ENCODE peak calls at places on chromosomes 12 and 14, in seven cellular contexts. One of them, this sample, is unnamed.

GRCh38 chr14:68042591-68043210 is 223.1 kb downstream of the RAD51B start:
- DNase-seq in OCI-LY7: no peak
- DNase-seq in heart left ventricle: no peak
- DNase-seq in psoas muscle: no peak
- DNase-seq in GM23248: no peak
- DNase-seq in CD4-positive, CD25-positive, alpha-beta regulatory T cell: no peak
- DNase-seq in neuronal stem cell: peak; percentile 32
- DNase-seq in this sample: no peak

GRCh38 chr14:104389326-104390220 is 190.0 kb upstream of the C14orf180 start:
- DNase-seq in psoas muscle: peak; percentile 42
- DNase-seq in OCI-LY7: peak; percentile 20
- DNase-seq in neuronal stem cell: no peak
- DNase-seq in heart left ventricle: no peak
- DNase-seq in GM23248: no peak
- DNase-seq in CD4-positive, CD25-positive, alpha-beta regulatory T cell: peak; percentile 71
- DNase-seq in this sample: no peak

GRCh38 chr12:3364661-3365264 is 126.2 kb upstream of the PRMT8 start:
- DNase-seq in heart left ventricle: no peak
- DNase-seq in CD4-positive, CD25-positive, alpha-beta regulatory T cell: no peak
- DNase-seq in OCI-LY7: no peak
- DNase-seq in GM23248: no peak
- DNase-seq in psoas muscle: no peak
- DNase-seq in neuronal stem cell: no peak
- DNase-seq in this sample: no peak

GRCh38 chr12:5588231-5588995 is 156.5 kb downstream of the NTF3 start:
- DNase-seq in OCI-LY7: no peak
- DNase-seq in neuronal stem cell: no peak
- DNase-seq in psoas muscle: no peak
- DNase-seq in heart left ventricle: no peak
- DNase-seq in CD4-positive, CD25-positive, alpha-beta regulatory T cell: no peak
- DNase-seq in GM23248: peak; percentile 50
- DNase-seq in this sample: no peak

GRCh38 chr14:90491868-90492560 is 95.2 kb downstream of the CALM1 start:
- DNase-seq in heart left ventricle: no peak
- DNase-seq in GM23248: peak; percentile 40
- DNase-seq in OCI-LY7: no peak
- DNase-seq in CD4-positive, CD25-positive, alpha-beta regulatory T cell: no peak
- DNase-seq in psoas muscle: no peak
- DNase-seq in neuronal stem cell: no peak
- DNase-seq in this sample: no peak

GRCh38 chr12:65192963-65193516 is 23.7 kb downstream of the LEMD3 start:
- DNase-seq in CD4-positive, CD25-positive, alpha-beta regulatory T cell: no peak
- DNase-seq in OCI-LY7: no peak
- DNase-seq in heart left ventricle: no peak
- DNase-seq in GM23248: no peak
- DNase-seq in psoas muscle: no peak
- DNase-seq in neuronal stem cell: no peak
- DNase-seq in this sample: no peak

GRCh38 chr12:20268121-20268732 is 100.1 kb upstream of the PDE3A start:
- DNase-seq in neuronal stem cell: no peak
- DNase-seq in heart left ventricle: no peak
- DNase-seq in OCI-LY7: no peak
- DNase-seq in CD4-positive, CD25-positive, alpha-beta regulatory T cell: no peak
- DNase-seq in psoas muscle: no peak
- DNase-seq in GM23248: peak; percentile 55
- DNase-seq in this sample: no peak

GRCh38 chr14:101358726-101359125 is 202.6 kb upstream of the DIO3 start:
- DNase-seq in heart left ventricle: no peak
- DNase-seq in psoas muscle: peak; percentile 52
- DNase-seq in CD4-positive, CD25-positive, alpha-beta regulatory T cell: no peak
- DNase-seq in GM23248: no peak
- DNase-seq in OCI-LY7: no peak
- DNase-seq in neuronal stem cell: no peak
- DNase-seq in this sample: no peak

GRCh38 chr14:63924375-63924774 is 71.6 kb downstream of the SYNE2 start:
- DNase-seq in OCI-LY7: no peak
- DNase-seq in psoas muscle: no peak
- DNase-seq in neuronal stem cell: no peak
- DNase-seq in GM23248: no peak
- DNase-seq in heart left ventricle: no peak
- DNase-seq in CD4-positive, CD25-positive, alpha-beta regulatory T cell: no peak
- DNase-seq in this sample: no peak

GRCh38 chr14:54310852-54311230 is 86.0 kb upstream of the CDKN3 start:
- DNase-seq in psoas muscle: no peak
- DNase-seq in heart left ventricle: no peak
- DNase-seq in OCI-LY7: no peak
- DNase-seq in GM23248: no peak
- DNase-seq in neuronal stem cell: no peak
- DNase-seq in CD4-positive, CD25-positive, alpha-beta regulatory T cell: no peak
- DNase-seq in this sample: no peak

GRCh38 chr12:128165387-128165786 is 101.6 kb upstream of the TMEM132C start:
- DNase-seq in OCI-LY7: no peak
- DNase-seq in CD4-positive, CD25-positive, alpha-beta regulatory T cell: no peak
- DNase-seq in psoas muscle: no peak
- DNase-seq in neuronal stem cell: no peak
- DNase-seq in heart left ventricle: no peak
- DNase-seq in GM23248: no peak
- DNase-seq in this sample: no peak

GRCh38 chr12:49909826-49910225 is 6.1 kb upstream of the FAIM2 start:
- DNase-seq in GM23248: no peak
- DNase-seq in psoas muscle: peak; percentile 42
- DNase-seq in heart left ventricle: no peak
- DNase-seq in OCI-LY7: no peak
- DNase-seq in CD4-positive, CD25-positive, alpha-beta regulatory T cell: no peak
- DNase-seq in neuronal stem cell: peak; percentile 49
- DNase-seq in this sample: no peak

GRCh38 chr14:101500681-101501080 is 60.6 kb upstream of the DIO3 start:
- DNase-seq in neuronal stem cell: no peak
- DNase-seq in OCI-LY7: no peak
- DNase-seq in heart left ventricle: no peak
- DNase-seq in psoas muscle: no peak
- DNase-seq in CD4-positive, CD25-positive, alpha-beta regulatory T cell: no peak
- DNase-seq in GM23248: no peak
- DNase-seq in this sample: no peak

GRCh38 chr14:54251356-54251755 is 145.5 kb upstream of the CDKN3 start:
- DNase-seq in heart left ventricle: peak; percentile 25
- DNase-seq in CD4-positive, CD25-positive, alpha-beta regulatory T cell: no peak
- DNase-seq in GM23248: peak; percentile 45
- DNase-seq in psoas muscle: no peak
- DNase-seq in neuronal stem cell: no peak
- DNase-seq in OCI-LY7: no peak
- DNase-seq in this sample: no peak

GRCh38 chr14:73253721-73254120 is 16.4 kb downstream of the PAPLN start:
- DNase-seq in OCI-LY7: no peak
- DNase-seq in heart left ventricle: no peak
- DNase-seq in GM23248: no peak
- DNase-seq in CD4-positive, CD25-positive, alpha-beta regulatory T cell: no peak
- DNase-seq in neuronal stem cell: no peak
- DNase-seq in psoas muscle: peak; percentile 16
- DNase-seq in this sample: no peak

GRCh38 chr14:23141706-23142467 is 22.8 kb upstream of the CEBPE start:
- DNase-seq in neuronal stem cell: no peak
- DNase-seq in OCI-LY7: no peak
- DNase-seq in psoas muscle: peak; percentile 72
- DNase-seq in CD4-positive, CD25-positive, alpha-beta regulatory T cell: no peak
- DNase-seq in heart left ventricle: peak; percentile 88
- DNase-seq in GM23248: peak; percentile 90
- DNase-seq in this sample: no peak

GRCh38 chr12:69238589-69239285 is 632 bp upstream of the CPSF6 start:
- DNase-seq in CD4-positive, CD25-positive, alpha-beta regulatory T cell: no peak
- DNase-seq in psoas muscle: no peak
- DNase-seq in heart left ventricle: no peak
- DNase-seq in neuronal stem cell: no peak
- DNase-seq in OCI-LY7: peak; percentile 7
- DNase-seq in GM23248: peak; percentile 5
- DNase-seq in this sample: no peak

GRCh38 chr12:104226672-104227071 is 11.1 kb downstream of the TXNRD1 start:
- DNase-seq in OCI-LY7: no peak
- DNase-seq in neuronal stem cell: no peak
- DNase-seq in GM23248: peak; percentile 56
- DNase-seq in heart left ventricle: no peak
- DNase-seq in psoas muscle: no peak
- DNase-seq in CD4-positive, CD25-positive, alpha-beta regulatory T cell: no peak
- DNase-seq in this sample: no peak

GRCh38 chr12:113497709-113498108 is 26.0 kb upstream of the LHX5 start:
- DNase-seq in heart left ventricle: no peak
- DNase-seq in neuronal stem cell: no peak
- DNase-seq in OCI-LY7: no peak
- DNase-seq in psoas muscle: no peak
- DNase-seq in GM23248: no peak
- DNase-seq in CD4-positive, CD25-positive, alpha-beta regulatory T cell: no peak
- DNase-seq in this sample: no peak

GRCh38 chr14:59028476-59029202 is 159.8 kb upstream of the DAAM1 start:
- DNase-seq in neuronal stem cell: peak; percentile 61
- DNase-seq in heart left ventricle: peak; percentile 62
- DNase-seq in OCI-LY7: peak; percentile 76
- DNase-seq in GM23248: peak; percentile 95
- DNase-seq in CD4-positive, CD25-positive, alpha-beta regulatory T cell: peak; percentile 42
- DNase-seq in psoas muscle: peak; percentile 64
- DNase-seq in this sample: no peak

DNA sequence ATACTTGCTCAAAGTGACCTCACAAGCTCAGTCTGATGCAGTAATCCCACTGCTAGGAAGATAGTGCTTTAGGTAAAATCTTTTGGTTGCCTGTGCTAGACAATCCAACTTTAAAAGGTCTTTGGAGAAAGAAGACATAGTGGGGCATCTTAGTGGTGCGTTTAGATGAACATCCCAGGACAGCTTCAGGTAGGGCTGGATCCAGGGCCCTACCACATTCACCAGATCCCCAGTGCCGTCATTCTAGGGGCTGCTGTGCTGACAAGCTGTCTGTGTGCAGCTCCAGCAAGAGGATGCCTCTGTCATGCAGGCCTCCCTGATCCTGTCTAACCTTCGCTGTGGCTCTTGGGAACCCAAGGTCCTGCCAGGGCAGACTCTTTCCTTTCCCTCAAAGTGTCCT is 100.7 kb upstream of the EIF5 start:
- DNase-seq in heart left ventricle: no peak
- DNase-seq in CD4-positive, CD25-positive, alpha-beta regulatory T cell: no peak
- DNase-seq in neuronal stem cell: no peak
- DNase-seq in GM23248: no peak
- DNase-seq in OCI-LY7: no peak
- DNase-seq in psoas muscle: no peak
- DNase-seq in this sample: no peak
- H3K27ac ChIP-seq in heart left ventricle: no peak overlapping the region
- H3K27ac ChIP-seq in CD4-positive, CD25-positive, alpha-beta regulatory T cell: no peak overlapping the region
- H3K27ac ChIP-seq in neuronal stem cell: no peak overlapping the region
- H3K27ac ChIP-seq in GM23248: no peak overlapping the region
- H3K27ac ChIP-seq in OCI-LY7: no peak overlapping the region
- H3K27ac ChIP-seq in psoas muscle: no peak overlapping the region
- H3K27ac ChIP-seq in this sample: no peak overlapping the region

DNA sequence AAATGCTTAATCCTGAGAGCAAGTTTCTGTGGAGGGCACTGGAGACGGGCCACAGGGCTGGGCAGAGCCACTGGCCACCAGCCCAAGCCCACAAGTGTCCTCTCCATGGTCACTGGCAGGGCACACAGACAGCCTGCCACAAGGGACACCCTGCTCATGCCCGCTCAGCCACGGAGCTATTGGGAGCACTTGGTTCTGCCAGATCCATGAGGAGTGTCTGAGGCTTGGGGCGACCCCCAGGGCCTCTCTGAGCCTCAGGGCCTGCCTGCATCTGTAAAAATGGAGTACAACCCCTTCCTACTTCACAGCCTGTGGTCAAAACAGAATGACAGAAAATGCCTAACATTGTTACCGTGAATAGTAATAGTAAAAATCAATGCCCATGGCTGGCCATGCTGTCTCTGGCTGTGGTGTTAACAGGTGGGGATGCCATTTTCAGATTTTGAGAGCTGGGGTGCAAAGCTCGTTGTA is 3.2 kb downstream of the PGF start:
- DNase-seq in OCI-LY7: no peak
- DNase-seq in CD4-positive, CD25-positive, alpha-beta regulatory T cell: no peak
- DNase-seq in heart left ventricle: no peak
- DNase-seq in GM23248: no peak
- DNase-seq in neuronal stem cell: no peak
- DNase-seq in psoas muscle: no peak
- DNase-seq in this sample: no peak
- H3K4me1 ChIP-seq in OCI-LY7: peaks cover under 1% of the 10 kb centered on the region
- H3K4me1 ChIP-seq in CD4-positive, CD25-positive, alpha-beta regulatory T cell: peaks cover 11% of the 10 kb centered on the region
- H3K4me1 ChIP-seq in heart left ventricle: peaks cover 52% of the 10 kb centered on the region
- H3K4me1 ChIP-seq in GM23248: no peaks in the 10 kb centered on the region
- H3K4me1 ChIP-seq in neuronal stem cell: peaks cover 49% of the 10 kb centered on the region
- H3K4me1 ChIP-seq in psoas muscle: no peaks in the 10 kb centered on the region
- H3K4me1 ChIP-seq in this sample: peaks cover 9% of the 10 kb centered on the region

DNA sequence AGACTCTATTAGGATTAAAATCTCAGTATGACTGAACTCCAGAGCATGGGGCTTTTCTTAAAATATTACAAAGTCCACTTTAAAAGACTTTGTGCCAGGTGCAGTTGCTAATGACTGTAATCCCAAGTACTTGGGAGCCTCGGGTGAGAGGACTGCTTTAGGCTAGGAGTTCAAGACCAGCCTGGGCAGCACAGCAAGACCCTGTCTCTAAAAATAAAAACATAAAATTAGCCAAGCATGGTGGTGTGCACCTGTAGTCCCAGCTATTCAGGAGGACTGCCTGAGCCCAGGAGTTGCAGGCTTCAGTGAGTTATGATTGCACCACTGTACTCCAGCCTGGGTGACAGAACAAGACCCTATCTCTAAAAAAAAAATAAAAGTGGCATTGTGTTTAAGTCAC is 33.2 kb downstream of the ATF7 start:
- DNase-seq in CD4-positive, CD25-positive, alpha-beta regulatory T cell: no peak
- DNase-seq in heart left ventricle: no peak
- DNase-seq in psoas muscle: no peak
- DNase-seq in OCI-LY7: no peak
- DNase-seq in GM23248: no peak
- DNase-seq in neuronal stem cell: no peak
- DNase-seq in this sample: no peak
- H3K27ac ChIP-seq in CD4-positive, CD25-positive, alpha-beta regulatory T cell: no peak overlapping the region
- H3K27ac ChIP-seq in heart left ventricle: peak overlapping the region; percentile 29
- H3K27ac ChIP-seq in psoas muscle: no peak overlapping the region
- H3K27ac ChIP-seq in OCI-LY7: no peak overlapping the region
- H3K27ac ChIP-seq in GM23248: no peak overlapping the region
- H3K27ac ChIP-seq in neuronal stem cell: no peak overlapping the region
- H3K27ac ChIP-seq in this sample: no peak overlapping the region

GRCh38 chr12:94617101-94617500 is 33.3 kb downstream of the TMCC3 start:
- DNase-seq in psoas muscle: no peak
- DNase-seq in neuronal stem cell: no peak
- DNase-seq in GM23248: no peak
- DNase-seq in CD4-positive, CD25-positive, alpha-beta regulatory T cell: no peak
- DNase-seq in heart left ventricle: no peak
- DNase-seq in OCI-LY7: no peak
- DNase-seq in this sample: no peak

GRCh38 chr12:94614288-94614721 is 36.1 kb downstream of the TMCC3 start:
- DNase-seq in heart left ventricle: no peak
- DNase-seq in GM23248: no peak
- DNase-seq in OCI-LY7: no peak
- DNase-seq in neuronal stem cell: peak; percentile 76
- DNase-seq in psoas muscle: no peak
- DNase-seq in CD4-positive, CD25-positive, alpha-beta regulatory T cell: no peak
- DNase-seq in this sample: no peak

GRCh38 chr12:94615284-94616216 is 34.8 kb downstream of the TMCC3 start:
- DNase-seq in OCI-LY7: no peak
- DNase-seq in heart left ventricle: peak; percentile 36
- DNase-seq in CD4-positive, CD25-positive, alpha-beta regulatory T cell: no peak
- DNase-seq in neuronal stem cell: no peak
- DNase-seq in GM23248: peak; percentile 71
- DNase-seq in psoas muscle: peak; percentile 89
- DNase-seq in this sample: no peak

GRCh38 chr12:94618995-94619695 is 31.2 kb downstream of the TMCC3 start:
- DNase-seq in psoas muscle: no peak
- DNase-seq in CD4-positive, CD25-positive, alpha-beta regulatory T cell: peak; percentile 19
- DNase-seq in GM23248: peak; percentile 95
- DNase-seq in neuronal stem cell: no peak
- DNase-seq in OCI-LY7: no peak
- DNase-seq in heart left ventricle: no peak
- DNase-seq in this sample: no peak

GRCh38 chr12:94616217-94616729 is 34.1 kb downstream of the TMCC3 start:
- DNase-seq in psoas muscle: peak; percentile 81
- DNase-seq in GM23248: peak; percentile 20
- DNase-seq in OCI-LY7: no peak
- DNase-seq in heart left ventricle: no peak
- DNase-seq in neuronal stem cell: no peak
- DNase-seq in CD4-positive, CD25-positive, alpha-beta regulatory T cell: no peak
- DNase-seq in this sample: no peak
- H3K4me1 ChIP-seq in psoas muscle: peaks cover 65% of the 10 kb centered on the region
- H3K4me1 ChIP-seq in GM23248: peaks cover 32% of the 10 kb centered on the region
- H3K4me1 ChIP-seq in OCI-LY7: no peaks in the 10 kb centered on the region
- H3K4me1 ChIP-seq in heart left ventricle: peaks cover 21% of the 10 kb centered on the region
- H3K4me1 ChIP-seq in neuronal stem cell: peaks cover 18% of the 10 kb centered on the region
- H3K4me1 ChIP-seq in CD4-positive, CD25-positive, alpha-beta regulatory T cell: peaks cover under 1% of the 10 kb centered on the region
- H3K4me1 ChIP-seq in this sample: no peaks in the 10 kb centered on the region